ENCODE peak calls at places on chromosomes 7 and 10, in five cellular contexts. R, K, X, W and L are unnamed samples.
A peak's percentile ranks its signal among the peaks of the same experiment; 100 is the strongest.

GRCh38 chr7:95262875-95263274 is 61.5 kb downstream of the PON1 start:
- DNase-seq in K (no peak), R (no peak), W (no peak), X (no peak), L (no peak)

GRCh38 chr7:936131-937054 is 18.1 kb downstream of the ADAP1 start:
- DNase-seq in R (peak; percentile 74), X (no peak), W (no peak), K (no peak), L (peak; percentile 21)

GRCh38 chr7:158394936-158395335 is 192.7 kb downstream of the PTPRN2 start:
- DNase-seq in X (no peak), R (no peak), K (no peak), W (peak; percentile 35), L (no peak)

GRCh38 chr7:91628742-91629141 is 251.8 kb downstream of the MTERF1 start:
- DNase-seq in K (peak; percentile 60), W (no peak), X (no peak), R (no peak), L (no peak)

GRCh38 chr7:104862719-104863118 is 151.3 kb upstream of the KMT2E start:
- DNase-seq in X (no peak), W (no peak), R (no peak), K (no peak), L (no peak)

GRCh38 chr10:69375307-69376151 is 41.2 kb downstream of the TACR2 start:
- DNase-seq in K (no peak), X (no peak), R (peak; percentile 78), W (no peak), L (no peak)

GRCh38 chr10:133350950-133351329 is 3.8 kb downstream of the PRAP1 start:
- DNase-seq in W (no peak), X (no peak), R (no peak), K (no peak), L (no peak)

GRCh38 chr7:79593819-79594218 is 140.4 kb upstream of the MAGI2 start:
- DNase-seq in R (no peak), X (no peak), K (peak; percentile 51), W (no peak), L (no peak)

GRCh38 chr10:49281461-49281860 is 17.5 kb upstream of the C10orf71 start:
- DNase-seq in W (no peak), K (no peak), R (no peak), X (no peak), L (no peak)

GRCh38 chr7:90661290-90662151 is 65.4 kb downstream of the CDK14 start:
- DNase-seq in W (no peak), X (no peak), K (no peak), R (no peak), L (no peak)

GRCh38 chr7:3141326-3141725 is 97.7 kb upstream of the CARD11 start:
- DNase-seq in R (no peak), W (no peak), X (no peak), K (no peak), L (no peak)

GRCh38 chr10:33006342-33006887 is 48.4 kb upstream of the ITGB1 start:
- DNase-seq in K (no peak), W (no peak), X (no peak), R (no peak), L (no peak)

GRCh38 chr7:47400741-47401206 is 181.1 kb downstream of the TNS3 start:
- DNase-seq in R (no peak), W (no peak), K (no peak), X (no peak), L (no peak)

GRCh38 chr10:485776-486572 is 203.5 kb downstream of the DIP2C start:
- DNase-seq in K (no peak), X (no peak), W (no peak), R (no peak), L (no peak)

GRCh38 chr10:131063311-131063710 is 248.2 kb downstream of the TCERG1L start:
- DNase-seq in R (no peak), K (no peak), W (no peak), X (no peak), L (no peak)

GRCh38 chr7:27030393-27031001 is 65.3 kb downstream of the HOXA1 start:
- DNase-seq in R (no peak), X (no peak), W (no peak), K (no peak), L (no peak)

GRCh38 chr7:2109936-2110585 is 122.7 kb downstream of the MAD1L1 start:
- DNase-seq in K (no peak), W (peak; percentile 52), X (peak; percentile 42), R (peak; percentile 69), L (peak; percentile 30)